ENCODE peak calls at places on chromosomes 16 and 17, in four cellular contexts. I, S, R and E are unnamed samples.

GRCh38 chr17:3981455-3981854 is 17.2 kb upstream of the ATP2A3 start:
- DNase-seq in I (no peak), S (no peak), R (no peak), E (no peak)

GRCh38 chr16:794853-795466 is 5.6 kb downstream of the GNG13 start:
- DNase-seq in I (no peak), S (no peak), R (no peak), E (no peak)

GRCh38 chr17:34556384-34556783 is 23.0 kb upstream of the TMEM132E start:
- DNase-seq in I (no peak), S (no peak), R (no peak), E (no peak)

GRCh38 chr16:526181-527014 is 1.1 kb upstream of the CAPN15 start:
- DNase-seq in I (no peak), S (no peak), R (no peak), E (no peak)

GRCh38 chr17:13429201-13429600 is 172.5 kb downstream of the HS3ST3A1 start:
- DNase-seq in I (no peak), S (no peak), R (no peak), E (no peak)

GRCh38 chr16:82042841-82043240 is 7.8 kb downstream of the HSD17B2 start:
- DNase-seq in I (no peak), S (no peak), R (no peak), E (no peak)

GRCh38 chr17:77322534-77323412 is 182.0 kb downstream of the SEC14L1 start:
- DNase-seq in I (peak), S (no peak), R (peak), E (no peak)

GRCh38 chr17:51346218-51346982 is 86.1 kb downstream of the UTP18 start:
- DNase-seq in I (no peak), S (no peak), R (no peak), E (no peak)

GRCh38 chr17:41516147-41516827 is 2.4 kb downstream of the KRT15 start:
- DNase-seq in I (no peak), S (no peak), R (no peak), E (no peak)

GRCh38 chr17:29124135-29124930 is 55.9 kb downstream of the MYO18A start:
- DNase-seq in I (peak), S (peak), R (no peak), E (peak)

GRCh38 chr17:29004081-29004692 is 1.6 kb downstream of the SEZ6 start:
- DNase-seq in I (no peak), S (no peak), R (no peak), E (no peak)

GRCh38 chr16:3961449-3961849 is 80.9 kb upstream of the CREBBP start:
- DNase-seq in I (no peak), S (no peak), R (no peak), E (no peak)

GRCh38 chr16:87017388-87018012 is 299.7 kb downstream of the C16orf95 start:
- DNase-seq in I (no peak), S (no peak), R (no peak), E (no peak)
- TF ChIP-seq CTCF in I (no peak), S (no peak), R (no peak), E (no peak)

GRCh38 chr17:75410141-75410540 is 4.7 kb upstream of the GRB2 start:
- DNase-seq in I (no peak), S (no peak), R (no peak), E (no peak)

GRCh38 chr17:75405365-75406221 is at the start of gene GRB2:
- DNase-seq in I (peak), S (peak), R (peak), E (peak)

GRCh38 chr17:75404739-75405364 is 626 bp downstream of the GRB2 start:
- DNase-seq in I (peak), S (no peak), R (peak), E (no peak)

GRCh38 chr17:75406222-75406615 is 741 bp upstream of the GRB2 start:
- DNase-seq in I (peak), S (no peak), R (no peak), E (no peak)

GRCh38 chr17:75407655-75408352 is 2.3 kb upstream of the GRB2 start:
- DNase-seq in I (no peak), S (no peak), R (no peak), E (no peak)
- TF ChIP-seq CTCF in I (no peak), S (no peak), R (no peak), E (no peak)

DNA sequence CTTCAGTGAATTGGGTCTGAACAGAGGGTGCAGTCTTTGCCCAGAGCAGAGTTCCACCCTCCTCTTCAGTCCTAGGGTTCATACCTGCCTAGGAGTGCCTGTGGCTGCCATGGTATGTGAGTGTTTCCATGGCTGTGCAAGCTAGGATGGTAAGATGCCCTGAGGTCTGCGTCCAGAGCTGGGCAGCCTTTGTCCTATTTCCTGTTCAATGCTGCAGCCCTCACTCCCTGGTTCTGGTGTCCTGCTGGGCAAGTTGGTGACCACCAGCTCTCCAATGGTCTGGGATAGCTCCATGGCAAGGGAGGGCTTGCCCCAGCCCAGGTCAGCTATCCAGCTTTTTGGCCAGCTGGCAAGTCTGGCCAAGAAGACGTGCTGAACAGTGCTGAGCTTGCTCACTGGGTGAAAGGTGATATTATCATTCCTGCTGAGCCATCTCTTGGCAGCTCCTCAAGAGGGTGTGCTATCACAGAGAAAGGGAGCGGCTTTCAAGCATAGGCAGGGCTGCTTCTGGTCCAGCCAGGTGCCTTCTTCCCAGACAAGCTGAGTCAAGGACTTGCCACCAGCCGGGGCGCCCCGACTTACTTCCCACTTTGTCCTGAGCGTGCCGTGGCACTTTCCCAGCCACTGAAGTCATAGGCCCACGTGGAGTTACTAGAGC is 13.0 kb upstream of the NFATC3 start:
- DNase-seq in I (peak), S (no peak), R (no peak), E (no peak)
- TF ChIP-seq CTCF in I (no peak), S (no peak), R (no peak), E (no peak)

GRCh38 chr17:46166692-46167249 is 26.5 kb downstream of the KANSL1 start:
- DNase-seq in I (no peak), S (no peak), R (no peak), E (no peak)
- TF ChIP-seq CTCF in I (no peak), S (no peak), R (no peak), E (no peak)

DNA sequence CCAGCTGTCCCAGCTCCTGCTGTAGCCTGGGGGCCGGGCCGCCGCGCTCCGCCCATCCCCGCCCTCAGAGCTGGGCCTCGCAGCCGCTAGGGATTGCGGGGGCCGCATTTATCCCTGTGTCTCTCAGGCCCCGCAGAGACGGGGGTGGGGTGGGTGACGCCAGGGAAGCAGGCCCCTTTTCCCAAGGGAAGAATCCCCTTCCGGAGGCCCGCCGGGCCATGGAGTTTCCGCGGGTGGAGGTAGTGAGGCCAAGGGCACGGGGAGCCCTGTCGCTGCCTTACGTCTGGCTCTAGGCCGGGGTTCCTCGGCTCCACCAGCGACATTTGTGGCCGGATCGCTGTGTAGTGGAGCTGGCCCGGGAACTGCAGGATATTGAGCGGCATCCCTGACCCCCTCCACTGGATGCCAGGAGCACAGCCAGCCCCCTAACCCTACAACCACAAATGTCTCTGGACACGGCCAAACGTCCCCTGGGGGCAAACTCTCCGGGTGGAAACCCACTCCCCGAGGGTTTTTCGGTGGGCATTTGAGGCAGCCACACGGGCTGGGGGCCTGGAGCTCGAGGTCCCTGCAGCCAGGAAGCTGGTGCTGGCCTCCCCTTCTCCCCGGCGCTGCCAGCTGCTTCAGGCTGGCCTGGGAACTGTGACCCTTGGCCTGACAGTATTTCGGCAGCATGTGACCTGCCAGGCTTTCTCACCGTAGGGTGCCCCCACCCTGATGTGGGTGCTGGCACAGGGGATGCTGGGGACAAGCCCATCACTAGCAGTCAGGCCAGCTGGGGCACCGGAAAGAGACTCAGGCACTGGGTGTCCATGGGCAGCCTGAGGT is 12.0 kb upstream of the CD300A start:
- DNase-seq in I (peak), S (peak), R (no peak), E (no peak)
- TF ChIP-seq CTCF in I (no peak), S (no peak), R (peak), E (peak)

GRCh38 chr16:70018254-70018653 is 67.1 kb downstream of the CLEC18A start:
- DNase-seq in I (no peak), S (peak), R (no peak), E (peak)
- TF ChIP-seq CTCF in I (no peak), S (no peak), R (peak), E (peak)

GRCh38 chr16:47571049-47571448 is 109.9 kb downstream of the PHKB start:
- DNase-seq in I (no peak), S (no peak), R (no peak), E (no peak)
- TF ChIP-seq CTCF in I (no peak), S (no peak), R (no peak), E (no peak)

GRCh38 chr16:58655215-58655596 is 25.6 kb upstream of the CNOT1 start:
- DNase-seq in I (no peak), S (no peak), R (no peak), E (no peak)

GRCh38 chr16:58656872-58657271 is 27.2 kb upstream of the CNOT1 start:
- DNase-seq in I (peak), S (no peak), R (no peak), E (no peak)

GRCh38 chr16:58651965-58652348 is 22.3 kb upstream of the CNOT1 start:
- DNase-seq in I (no peak), S (no peak), R (no peak), E (no peak)

GRCh38 chr16:58652741-58653140 is 23.1 kb upstream of the CNOT1 start:
- DNase-seq in I (no peak), S (no peak), R (no peak), E (no peak)

DNA sequence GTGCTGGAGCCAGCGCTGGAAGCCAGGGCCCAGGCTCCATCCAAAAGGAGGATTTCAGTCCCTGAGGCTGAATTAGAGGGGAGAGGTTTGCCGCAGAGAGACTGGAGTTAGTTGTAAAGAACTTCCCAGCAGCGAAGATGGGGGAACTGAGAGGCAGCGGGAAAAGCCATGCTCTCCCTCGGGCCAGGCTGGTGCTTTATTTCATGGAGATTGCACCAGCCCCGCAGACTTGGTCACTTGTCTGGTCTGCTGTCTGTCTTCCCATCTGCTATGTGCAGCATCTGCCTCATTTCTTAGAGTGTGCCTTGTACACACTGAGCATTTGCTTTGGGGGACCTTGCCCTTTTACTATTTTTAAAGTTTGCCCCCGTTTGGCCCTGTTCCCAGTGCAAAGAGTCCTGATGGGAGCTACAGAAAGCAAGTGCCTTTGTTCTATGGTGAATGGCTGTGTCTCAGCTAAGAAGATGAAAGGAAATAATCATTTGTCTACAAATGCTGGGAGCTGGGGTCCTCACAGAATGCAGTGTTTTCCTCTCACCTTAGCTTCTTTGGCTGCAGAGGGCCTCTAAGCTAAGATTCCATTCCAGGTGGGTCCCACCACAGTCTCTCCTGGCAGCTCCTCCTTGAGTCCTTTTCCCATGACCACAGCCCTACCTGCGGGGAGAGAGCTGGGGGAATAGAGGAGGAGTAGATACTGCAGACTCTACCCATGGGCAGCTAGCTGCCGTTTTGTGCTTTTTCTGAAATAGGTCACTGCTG is 25.0 kb upstream of the CNOT1 start:
- DNase-seq in I (no peak), S (no peak), R (no peak), E (no peak)
- TF ChIP-seq CTCF in I (no peak), S (no peak), R (no peak), E (no peak)

DNA sequence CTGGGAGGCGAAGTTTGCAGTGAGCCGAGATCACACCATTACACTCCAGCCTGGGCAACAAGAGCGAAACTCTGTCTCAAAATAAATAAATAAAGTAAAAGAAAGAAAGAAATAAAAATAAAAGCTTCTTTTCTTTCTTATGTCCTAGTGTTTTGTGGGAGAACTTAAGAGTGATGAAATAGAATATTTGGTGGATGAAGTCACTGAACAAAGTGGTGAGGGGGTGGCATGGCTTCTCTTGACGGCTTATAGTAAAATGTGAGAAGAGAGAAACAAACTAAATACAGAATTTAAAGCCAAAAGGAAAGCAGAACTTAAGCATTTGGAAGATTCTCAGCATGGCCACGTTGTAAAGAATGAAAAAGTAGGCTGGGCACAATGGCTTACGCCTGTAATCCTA is 15.3 kb downstream of the SGF29 start:
- DNase-seq in I (no peak), S (no peak), R (no peak), E (no peak)
- TF ChIP-seq CTCF in I (no peak), S (no peak), R (no peak), E (no peak)

GRCh38 chr17:66952681-66953638 is 11.5 kb upstream of the CACNG4 start:
- DNase-seq in I (no peak), S (no peak), R (no peak), E (no peak)
- TF ChIP-seq CTCF in I (no peak), S (no peak), R (no peak), E (no peak)